ENCODE peak calls at places on chromosomes 6 and 20, in eight cellular contexts. One of them, this sample, is unnamed.
A peak's percentile ranks its signal among the peaks of the same experiment; 100 is the strongest.

GRCh38 chr6:42049116-42049809 is 1.1 kb upstream of the TAF8 start:
- DNase-seq in left lung: no peak
- DNase-seq in lower lobe of right lung: no peak
- DNase-seq in endodermal cell: no peak
- DNase-seq in HepG2: no peak
- DNase-seq in OCI-LY7: peak; percentile 27
- DNase-seq in fibroblast of mammary gland: no peak
- DNase-seq in AG04450: no peak
- DNase-seq in this sample: peak; percentile 23

GRCh38 chr20:42494290-42494689 is 695.4 kb downstream of the PTPRT start:
- DNase-seq in HepG2: no peak
- DNase-seq in fibroblast of mammary gland: no peak
- DNase-seq in endodermal cell: no peak
- DNase-seq in AG04450: no peak
- DNase-seq in OCI-LY7: no peak
- DNase-seq in left lung: no peak
- DNase-seq in lower lobe of right lung: no peak
- DNase-seq in this sample: no peak

GRCh38 chr20:5095931-5096330 is 23.8 kb downstream of the PCNA start:
- DNase-seq in left lung: no peak
- DNase-seq in endodermal cell: no peak
- DNase-seq in HepG2: no peak
- DNase-seq in fibroblast of mammary gland: no peak
- DNase-seq in OCI-LY7: no peak
- DNase-seq in AG04450: no peak
- DNase-seq in lower lobe of right lung: no peak
- DNase-seq in this sample: no peak

GRCh38 chr20:46494077-46494476 is 19.3 kb downstream of the ZNF334 start:
- DNase-seq in OCI-LY7: no peak
- DNase-seq in HepG2: no peak
- DNase-seq in fibroblast of mammary gland: no peak
- DNase-seq in AG04450: no peak
- DNase-seq in left lung: no peak
- DNase-seq in endodermal cell: no peak
- DNase-seq in lower lobe of right lung: no peak
- DNase-seq in this sample: no peak

GRCh38 chr20:31693987-31694661 is 28.5 kb downstream of the BCL2L1 start:
- DNase-seq in OCI-LY7: no peak
- DNase-seq in AG04450: no peak
- DNase-seq in left lung: no peak
- DNase-seq in fibroblast of mammary gland: no peak
- DNase-seq in HepG2: no peak
- DNase-seq in lower lobe of right lung: no peak
- DNase-seq in endodermal cell: peak; percentile 76
- DNase-seq in this sample: no peak

GRCh38 chr20:41669708-41670263 is 51.6 kb upstream of the CHD6 start:
- DNase-seq in AG04450: no peak
- DNase-seq in left lung: no peak
- DNase-seq in fibroblast of mammary gland: no peak
- DNase-seq in lower lobe of right lung: no peak
- DNase-seq in HepG2: no peak
- DNase-seq in endodermal cell: peak; percentile 63
- DNase-seq in OCI-LY7: no peak
- DNase-seq in this sample: no peak

GRCh38 chr6:157106487-157106886 is 216.8 kb downstream of the TMEM242 start:
- DNase-seq in left lung: no peak
- DNase-seq in fibroblast of mammary gland: peak; percentile 72
- DNase-seq in OCI-LY7: no peak
- DNase-seq in endodermal cell: no peak
- DNase-seq in AG04450: no peak
- DNase-seq in HepG2: no peak
- DNase-seq in lower lobe of right lung: no peak
- DNase-seq in this sample: no peak

GRCh38 chr6:138965291-138965874 is 22.7 kb downstream of the REPS1 start:
- DNase-seq in endodermal cell: no peak
- DNase-seq in HepG2: no peak
- DNase-seq in left lung: no peak
- DNase-seq in fibroblast of mammary gland: no peak
- DNase-seq in OCI-LY7: no peak
- DNase-seq in AG04450: no peak
- DNase-seq in lower lobe of right lung: no peak
- DNase-seq in this sample: no peak

GRCh38 chr20:17885544-17885943 is 83.0 kb downstream of the SNX5 start:
- DNase-seq in left lung: no peak
- DNase-seq in lower lobe of right lung: no peak
- DNase-seq in AG04450: no peak
- DNase-seq in endodermal cell: no peak
- DNase-seq in HepG2: no peak
- DNase-seq in fibroblast of mammary gland: no peak
- DNase-seq in OCI-LY7: no peak
- DNase-seq in this sample: no peak

GRCh38 chr6:150492941-150493340 is 106.7 kb upstream of the PLEKHG1 start:
- DNase-seq in OCI-LY7: no peak
- DNase-seq in HepG2: no peak
- DNase-seq in fibroblast of mammary gland: peak; percentile 44
- DNase-seq in lower lobe of right lung: no peak
- DNase-seq in left lung: no peak
- DNase-seq in endodermal cell: no peak
- DNase-seq in AG04450: no peak
- DNase-seq in this sample: no peak

GRCh38 chr20:62368629-62369507 is 1.8 kb upstream of the LAMA5 start:
- DNase-seq in lower lobe of right lung: no peak
- DNase-seq in left lung: no peak
- DNase-seq in fibroblast of mammary gland: peak; percentile 62
- DNase-seq in AG04450: no peak
- DNase-seq in endodermal cell: peak; percentile 90
- DNase-seq in HepG2: peak; percentile 94
- DNase-seq in OCI-LY7: no peak
- DNase-seq in this sample: no peak

GRCh38 chr20:46631874-46632446 is 19.3 kb downstream of the SLC13A3 start:
- DNase-seq in lower lobe of right lung: no peak
- DNase-seq in left lung: no peak
- DNase-seq in fibroblast of mammary gland: no peak
- DNase-seq in endodermal cell: no peak
- DNase-seq in OCI-LY7: no peak
- DNase-seq in AG04450: no peak
- DNase-seq in HepG2: no peak
- DNase-seq in this sample: no peak

GRCh38 chr6:93393554-93394074 is 25.7 kb downstream of the EPHA7 start:
- DNase-seq in endodermal cell: no peak
- DNase-seq in AG04450: no peak
- DNase-seq in left lung: no peak
- DNase-seq in fibroblast of mammary gland: no peak
- DNase-seq in lower lobe of right lung: no peak
- DNase-seq in HepG2: no peak
- DNase-seq in OCI-LY7: no peak
- DNase-seq in this sample: no peak

GRCh38 chr20:61023612-61024011 is 228.4 kb upstream of the CDH4 start:
- DNase-seq in endodermal cell: no peak
- DNase-seq in lower lobe of right lung: no peak
- DNase-seq in fibroblast of mammary gland: no peak
- DNase-seq in left lung: no peak
- DNase-seq in OCI-LY7: no peak
- DNase-seq in HepG2: no peak
- DNase-seq in AG04450: no peak
- DNase-seq in this sample: no peak

GRCh38 chr6:166575190-166575589 is 11.3 kb downstream of the RAMACL start:
- DNase-seq in fibroblast of mammary gland: no peak
- DNase-seq in lower lobe of right lung: no peak
- DNase-seq in left lung: no peak
- DNase-seq in HepG2: no peak
- DNase-seq in OCI-LY7: no peak
- DNase-seq in endodermal cell: peak; percentile 30
- DNase-seq in AG04450: no peak
- DNase-seq in this sample: no peak

GRCh38 chr6:149474108-149474935 is 10.5 kb downstream of the ZC3H12D start:
- DNase-seq in left lung: no peak
- DNase-seq in AG04450: no peak
- DNase-seq in endodermal cell: no peak
- DNase-seq in OCI-LY7: peak; percentile 24
- DNase-seq in fibroblast of mammary gland: no peak
- DNase-seq in lower lobe of right lung: no peak
- DNase-seq in HepG2: no peak
- DNase-seq in this sample: no peak

GRCh38 chr6:19444481-19444880 is 392.7 kb upstream of the ID4 start:
- DNase-seq in endodermal cell: no peak
- DNase-seq in lower lobe of right lung: no peak
- DNase-seq in fibroblast of mammary gland: peak; percentile 17
- DNase-seq in HepG2: no peak
- DNase-seq in AG04450: no peak
- DNase-seq in OCI-LY7: no peak
- DNase-seq in left lung: no peak
- DNase-seq in this sample: no peak

GRCh38 chr6:83231146-83231545 is 38.0 kb downstream of the RWDD2A start:
- DNase-seq in fibroblast of mammary gland: peak; percentile 44
- DNase-seq in HepG2: no peak
- DNase-seq in endodermal cell: no peak
- DNase-seq in AG04450: peak; percentile 62
- DNase-seq in lower lobe of right lung: no peak
- DNase-seq in OCI-LY7: no peak
- DNase-seq in left lung: no peak
- DNase-seq in this sample: no peak

GRCh38 chr6:165658395-165659058 is 4.5 kb downstream of the PDE10A start:
- DNase-seq in HepG2: no peak
- DNase-seq in lower lobe of right lung: no peak
- DNase-seq in AG04450: no peak
- DNase-seq in OCI-LY7: no peak
- DNase-seq in endodermal cell: no peak
- DNase-seq in left lung: no peak
- DNase-seq in fibroblast of mammary gland: no peak
- DNase-seq in this sample: no peak

GRCh38 chr6:63538550-63538949 is 33.7 kb upstream of the LOC128125822 start:
- DNase-seq in lower lobe of right lung: no peak
- DNase-seq in endodermal cell: no peak
- DNase-seq in left lung: no peak
- DNase-seq in OCI-LY7: no peak
- DNase-seq in AG04450: no peak
- DNase-seq in HepG2: no peak
- DNase-seq in fibroblast of mammary gland: no peak
- DNase-seq in this sample: no peak

GRCh38 chr6:17584241-17584803 is 15.8 kb upstream of the FAM8A1 start:
- DNase-seq in OCI-LY7: peak; percentile 62
- DNase-seq in left lung: no peak
- DNase-seq in HepG2: peak; percentile 67
- DNase-seq in AG04450: peak; percentile 64
- DNase-seq in endodermal cell: peak; percentile 53
- DNase-seq in lower lobe of right lung: no peak
- DNase-seq in fibroblast of mammary gland: peak; percentile 80
- DNase-seq in this sample: no peak

GRCh38 chr6:112413805-112414204 is 66.7 kb downstream of the RFPL4B start:
- DNase-seq in fibroblast of mammary gland: peak; percentile 24
- DNase-seq in endodermal cell: peak; percentile 57
- DNase-seq in HepG2: no peak
- DNase-seq in left lung: no peak
- DNase-seq in lower lobe of right lung: no peak
- DNase-seq in OCI-LY7: no peak
- DNase-seq in AG04450: no peak
- DNase-seq in this sample: no peak
- TF ChIP-seq CTCF in fibroblast of mammary gland: no peak
- TF ChIP-seq CTCF in endodermal cell: no peak
- TF ChIP-seq CTCF in HepG2: no peak
- TF ChIP-seq CTCF in left lung: no peak
- TF ChIP-seq CTCF in lower lobe of right lung: no peak
- TF ChIP-seq CTCF in OCI-LY7: no peak
- TF ChIP-seq CTCF in AG04450: no peak
- TF ChIP-seq CTCF in this sample: no peak

GRCh38 chr6:54315692-54316091 is 7.5 kb downstream of the TINAG start:
- DNase-seq in AG04450: no peak
- DNase-seq in lower lobe of right lung: no peak
- DNase-seq in HepG2: no peak
- DNase-seq in OCI-LY7: no peak
- DNase-seq in endodermal cell: no peak
- DNase-seq in left lung: no peak
- DNase-seq in fibroblast of mammary gland: no peak
- DNase-seq in this sample: no peak

GRCh38 chr6:54308240-54308639 is at the start of gene TINAG:
- DNase-seq in OCI-LY7: no peak
- DNase-seq in fibroblast of mammary gland: no peak
- DNase-seq in endodermal cell: no peak
- DNase-seq in lower lobe of right lung: no peak
- DNase-seq in left lung: no peak
- DNase-seq in AG04450: no peak
- DNase-seq in HepG2: no peak
- DNase-seq in this sample: no peak

GRCh38 chr6:54308677-54309315 is 555 bp downstream of the TINAG start:
- DNase-seq in AG04450: no peak
- DNase-seq in OCI-LY7: no peak
- DNase-seq in HepG2: no peak
- DNase-seq in endodermal cell: no peak
- DNase-seq in fibroblast of mammary gland: no peak
- DNase-seq in lower lobe of right lung: no peak
- DNase-seq in left lung: no peak
- DNase-seq in this sample: no peak

GRCh38 chr6:54307412-54308036 is 717 bp upstream of the TINAG start:
- DNase-seq in AG04450: no peak
- DNase-seq in OCI-LY7: no peak
- DNase-seq in fibroblast of mammary gland: no peak
- DNase-seq in lower lobe of right lung: no peak
- DNase-seq in left lung: no peak
- DNase-seq in endodermal cell: no peak
- DNase-seq in HepG2: peak; percentile 29
- DNase-seq in this sample: no peak

GRCh38 chr6:54310377-54311152 is 2.3 kb downstream of the TINAG start:
- DNase-seq in endodermal cell: no peak
- DNase-seq in OCI-LY7: no peak
- DNase-seq in left lung: no peak
- DNase-seq in lower lobe of right lung: no peak
- DNase-seq in fibroblast of mammary gland: no peak
- DNase-seq in HepG2: no peak
- DNase-seq in AG04450: no peak
- DNase-seq in this sample: no peak
- TF ChIP-seq CTCF in endodermal cell: no peak
- TF ChIP-seq CTCF in OCI-LY7: no peak
- TF ChIP-seq CTCF in left lung: no peak
- TF ChIP-seq CTCF in lower lobe of right lung: no peak
- TF ChIP-seq CTCF in fibroblast of mammary gland: no peak
- TF ChIP-seq CTCF in HepG2: no peak
- TF ChIP-seq CTCF in AG04450: no peak
- TF ChIP-seq CTCF in this sample: no peak

GRCh38 chr20:58025233-58025632 is 203.2 kb downstream of the ANKRD60 start:
- DNase-seq in left lung: no peak
- DNase-seq in fibroblast of mammary gland: no peak
- DNase-seq in OCI-LY7: no peak
- DNase-seq in AG04450: no peak
- DNase-seq in HepG2: no peak
- DNase-seq in endodermal cell: no peak
- DNase-seq in lower lobe of right lung: no peak
- DNase-seq in this sample: no peak
- TF ChIP-seq CTCF in left lung: no peak
- TF ChIP-seq CTCF in fibroblast of mammary gland: no peak
- TF ChIP-seq CTCF in OCI-LY7: no peak
- TF ChIP-seq CTCF in AG04450: no peak
- TF ChIP-seq CTCF in HepG2: no peak
- TF ChIP-seq CTCF in endodermal cell: no peak
- TF ChIP-seq CTCF in lower lobe of right lung: no peak
- TF ChIP-seq CTCF in this sample: no peak

GRCh38 chr20:23446505-23446904 is 6.2 kb downstream of the CST11 start:
- DNase-seq in left lung: no peak
- DNase-seq in HepG2: peak; percentile 82
- DNase-seq in endodermal cell: peak; percentile 91
- DNase-seq in lower lobe of right lung: no peak
- DNase-seq in AG04450: no peak
- DNase-seq in OCI-LY7: peak; percentile 45
- DNase-seq in fibroblast of mammary gland: peak; percentile 50
- DNase-seq in this sample: no peak
- TF ChIP-seq CTCF in left lung: peak; percentile 16
- TF ChIP-seq CTCF in HepG2: peak; percentile 93
- TF ChIP-seq CTCF in endodermal cell: peak; percentile 87
- TF ChIP-seq CTCF in lower lobe of right lung: peak; percentile 48
- TF ChIP-seq CTCF in AG04450: peak; percentile 57
- TF ChIP-seq CTCF in OCI-LY7: peak; percentile 79
- TF ChIP-seq CTCF in fibroblast of mammary gland: peak; percentile 64
- TF ChIP-seq CTCF in this sample: peak; percentile 11

This sample was measured in natural killer cell.